ENCODE peak calls at places on chromosomes 5 and 9, in nine cellular contexts. X is GM06990, H is ovary, E is colonic mucosa, J is IMR-90, C is DND-41, Q is OCI-LY7, Y is epithelial cell of proximal tubule, N is tibial artery. F is an unnamed sample.

GRCh38 chr9:83469722-83470121 is 68.5 kb downstream of the FRMD3 start:
- DNase-seq in J (no peak), E (no peak), X (no peak), H (no peak), Q (no peak), C (no peak), N (no peak), Y (no peak), F (no peak)

GRCh38 chr9:5899292-5899691 is 8.6 kb downstream of the MLANA start:
- DNase-seq in X (no peak), C (no peak), Q (peak), H (no peak), N (no peak), J (no peak), E (no peak), Y (no peak), F (no peak)

GRCh38 chr5:72268753-72269410 is 51.2 kb downstream of the MRPS27 start:
- DNase-seq in C (peak), Y (no peak), H (no peak), Q (peak), E (peak), X (peak), N (peak), J (peak), F (peak)

GRCh38 chr5:148482697-148483462 is 99.1 kb downstream of the FBXO38 start:
- DNase-seq in H (peak), E (peak), Y (no peak), N (peak), Q (peak), J (peak), X (peak), C (peak), F (peak)

GRCh38 chr5:77846422-77847128 is 70.4 kb upstream of the TBCA start:
- DNase-seq in X (no peak), Y (no peak), H (no peak), J (no peak), E (no peak), C (no peak), Q (no peak), N (no peak), F (no peak)

GRCh38 chr5:89308606-89309040 is 425.6 kb upstream of the MEF2C start:
- DNase-seq in Y (no peak), E (no peak), Q (no peak), J (no peak), X (peak), H (no peak), N (no peak), C (no peak), F (peak)

GRCh38 chr9:110536802-110537201 is 42.7 kb downstream of the SVEP1 start:
- DNase-seq in H (no peak), X (no peak), Q (no peak), C (no peak), J (peak), E (no peak), Y (no peak), N (no peak), F (no peak)

GRCh38 chr9:14441976-14442651 is 128.2 kb upstream of the NFIB start:
- DNase-seq in X (no peak), Y (no peak), J (peak), E (no peak), H (no peak), Q (peak), N (no peak), C (no peak), F (peak)

GRCh38 chr5:76402880-76403712 is at the start of gene IQGAP2:
- DNase-seq in C (peak), J (peak), Y (no peak), H (peak), N (peak), E (peak), X (peak), Q (peak), F (peak)

GRCh38 chr5:179361204-179361603 is 15.9 kb upstream of the ADAMTS2 start:
- DNase-seq in J (no peak), N (no peak), E (no peak), Y (no peak), X (no peak), C (no peak), Q (no peak), H (no peak), F (no peak)

GRCh38 chr5:144549580-144549979 is 378.9 kb downstream of the KCTD16 start:
- DNase-seq in E (peak), C (no peak), N (peak), Q (no peak), J (peak), Y (peak), X (no peak), H (no peak), F (no peak)

GRCh38 chr9:92600075-92600741 is 64.4 kb upstream of the ECM2 start:
- DNase-seq in Y (no peak), Q (no peak), X (no peak), J (no peak), H (no peak), C (no peak), N (no peak), E (no peak), F (no peak)

GRCh38 chr5:32147236-32147635 is 26.9 kb downstream of the GOLPH3 start:
- DNase-seq in E (no peak), C (no peak), X (no peak), Q (no peak), H (no peak), Y (no peak), J (no peak), N (no peak), F (no peak)

GRCh38 chr9:135879237-135879601 is 28.1 kb downstream of the CAMSAP1 start:
- DNase-seq in Q (no peak), J (peak), X (no peak), C (no peak), E (no peak), N (no peak), Y (no peak), H (no peak), F (no peak)

GRCh38 chr5:72166070-72166979 is 59.0 kb downstream of the MAP1B start:
- DNase-seq in X (no peak), Y (no peak), H (peak), Q (no peak), E (no peak), J (peak), N (peak), C (no peak), F (no peak)

GRCh38 chr5:178786859-178787499 is 56.5 kb upstream of the ZNF354A start:
- DNase-seq in Q (no peak), X (no peak), Y (peak), H (no peak), J (peak), C (no peak), E (no peak), N (no peak), F (no peak)

GRCh38 chr9:1939926-1940368 is 75.2 kb upstream of the SMARCA2 start:
- DNase-seq in C (peak), E (peak), N (no peak), Q (peak), X (peak), H (no peak), Y (peak), J (peak), F (peak)

GRCh38 chr9:12415361-12415760 is 277.8 kb upstream of the TYRP1 start:
- DNase-seq in E (no peak), Y (no peak), Q (no peak), X (no peak), C (no peak), H (no peak), J (no peak), N (no peak), F (no peak)

GRCh38 chr5:164439799-164440198 is 934.4 kb downstream of the MAT2B start:
- DNase-seq in X (no peak), N (no peak), H (no peak), J (no peak), C (no peak), Q (no peak), E (no peak), Y (no peak), F (no peak)

GRCh38 chr5:33272288-33272687 is 168.5 kb upstream of the TARS1 start:
- DNase-seq in J (peak), C (no peak), N (no peak), E (no peak), Y (peak), Q (no peak), X (no peak), H (no peak), F (no peak)

GRCh38 chr9:131657890-131658752 is 81.8 kb downstream of the RAPGEF1 start:
- DNase-seq in N (peak), X (no peak), C (no peak), E (no peak), H (no peak), Q (peak), J (peak), Y (peak), F (no peak)

GRCh38 chr9:133558191-133559126 is 24.0 kb downstream of the ADAMTSL2 start:
- DNase-seq in X (peak), Q (peak), J (peak), N (no peak), E (no peak), H (no peak), C (no peak), Y (no peak), F (peak)

GRCh38 chr5:84251503-84251902 is 133.2 kb downstream of the EDIL3 start:
- DNase-seq in E (no peak), Y (no peak), N (no peak), C (no peak), J (no peak), X (no peak), H (no peak), Q (no peak), F (no peak)

GRCh38 chr9:121345070-121345469 is 25.0 kb downstream of the STOM start:
- DNase-seq in Y (no peak), N (no peak), H (no peak), X (no peak), Q (no peak), J (peak), E (no peak), C (no peak), F (no peak)

GRCh38 chr5:15790446-15791005 is 290.5 kb downstream of the FBXL7 start:
- DNase-seq in H (no peak), X (no peak), C (no peak), J (no peak), N (no peak), E (no peak), Y (no peak), Q (no peak), F (no peak)

GRCh38 chr9:121312169-121312568 is 44.2 kb downstream of the GSN start:
- DNase-seq in X (no peak), E (no peak), J (no peak), Q (no peak), H (no peak), C (no peak), N (no peak), Y (no peak), F (no peak)

GRCh38 chr5:54703091-54703490 is 185.5 kb downstream of the SNX18 start:
- DNase-seq in Y (peak), E (peak), C (no peak), H (peak), X (no peak), N (peak), J (peak), Q (no peak), F (no peak)

GRCh38 chr5:112419596-112420110 is 576 bp upstream of the EPB41L4A start:
- DNase-seq in E (peak), C (no peak), H (peak), Q (no peak), X (peak), J (no peak), Y (no peak), N (peak), F (peak)

GRCh38 chr5:2203774-2204173 is 321.0 kb upstream of the IRX4 start:
- DNase-seq in Y (no peak), X (no peak), N (no peak), Q (no peak), C (no peak), E (no peak), J (no peak), H (no peak), F (no peak)

GRCh38 chr5:124060413-124061095 is 548.6 kb downstream of the CSNK1G3 start:
- DNase-seq in Y (no peak), N (no peak), E (no peak), H (no peak), X (no peak), C (no peak), Q (no peak), J (no peak), F (no peak)

GRCh38 chr9:129866373-129867137 is 31.3 kb downstream of the USP20 start:
- DNase-seq in X (no peak), H (no peak), Y (no peak), J (no peak), Q (no peak), N (no peak), C (peak), E (no peak), F (no peak)

GRCh38 chr5:173733831-173734491 is 117.5 kb upstream of the BOD1 start:
- DNase-seq in Q (peak), E (no peak), J (no peak), C (no peak), Y (no peak), X (peak), H (no peak), N (no peak), F (peak)

GRCh38 chr5:7742241-7742656 is 108.7 kb downstream of the CFAP90 start:
- DNase-seq in H (no peak), C (no peak), J (no peak), Q (no peak), E (no peak), X (no peak), Y (no peak), N (no peak), F (no peak)

GRCh38 chr5:11046160-11046559 is 285.1 kb upstream of the DAP start:
- DNase-seq in X (no peak), J (peak), H (no peak), E (no peak), C (no peak), Q (no peak), N (no peak), Y (no peak), F (peak)

GRCh38 chr5:78405820-78406750 is 45.7 kb downstream of the SCAMP1 start:
- DNase-seq in J (peak), H (no peak), Y (peak), Q (no peak), C (no peak), X (peak), E (no peak), N (no peak), F (peak)

GRCh38 chr9:22097712-22098111 is 88.6 kb upstream of the CDKN2B start:
- DNase-seq in X (no peak), E (no peak), Y (peak), C (no peak), Q (no peak), J (peak), N (no peak), H (no peak), F (no peak)

GRCh38 chr5:171606414-171607024 is 179.1 kb upstream of the SMIM23 start:
- DNase-seq in H (no peak), C (no peak), J (peak), Q (peak), N (no peak), E (no peak), X (no peak), Y (no peak), F (peak)
- TF ChIP-seq CTCF in H (no peak), C (peak), J (peak), Q (peak), N (no peak), E (peak), X (peak), Y (peak), F (peak)

GRCh38 chr5:66142417-66142816 is 1.7 kb upstream of the SREK1 start:
- DNase-seq in E (no peak), Q (no peak), J (no peak), C (no peak), N (no peak), Y (no peak), H (no peak), X (no peak), F (no peak)

GRCh38 chr5:66145737-66146136 is 1.6 kb downstream of the SREK1 start:
- DNase-seq in Q (no peak), H (no peak), N (no peak), C (no peak), J (no peak), Y (no peak), X (no peak), E (no peak), F (no peak)

GRCh38 chr5:66144799-66145390 is 795 bp downstream of the SREK1 start:
- DNase-seq in Q (peak), N (no peak), E (no peak), X (no peak), C (no peak), Y (peak), J (no peak), H (no peak), F (no peak)

GRCh38 chr5:66144074-66144798 is at the start of gene SREK1:
- DNase-seq in C (peak), Y (peak), X (peak), J (peak), N (peak), Q (peak), H (peak), E (peak), F (peak)

GRCh38 chr5:66143473-66144073 is 527 bp upstream of the SREK1 start:
- DNase-seq in J (no peak), X (no peak), N (no peak), Y (no peak), Q (no peak), C (no peak), H (no peak), E (no peak), F (no peak)
- H3K4me3 ChIP-seq in J (peak), X (peak), N (peak), Y (peak), Q (peak), C (peak), H (peak), E (peak), F (peak)

GRCh38 chr5:103223031-103223955 is 35.3 kb upstream of the MACIR start:
- DNase-seq in Y (no peak), C (no peak), X (no peak), Q (no peak), E (no peak), H (no peak), J (no peak), N (no peak), F (no peak)
- TF ChIP-seq CTCF in Y (no peak), C (peak), X (no peak), Q (no peak), E (no peak), H (no peak), J (no peak), N (no peak), F (no peak)

GRCh38 chr9:734831-735511 is 106.5 kb upstream of the DMRT1 start:
- DNase-seq in C (no peak), Y (no peak), J (peak), H (peak), N (peak), E (no peak), X (no peak), Q (no peak), F (no peak)

GRCh38 chr9:742104-742503 is 99.4 kb upstream of the DMRT1 start:
- DNase-seq in Y (no peak), X (no peak), J (no peak), C (no peak), H (no peak), N (no peak), Q (no peak), E (no peak), F (no peak)

GRCh38 chr9:739362-739761 is 102.1 kb upstream of the DMRT1 start:
- DNase-seq in E (no peak), H (no peak), J (peak), Q (no peak), C (no peak), X (no peak), N (no peak), Y (no peak), F (no peak)

GRCh38 chr9:738209-738915 is 103.1 kb upstream of the DMRT1 start:
- DNase-seq in J (peak), C (no peak), Y (peak), Q (no peak), N (peak), E (no peak), X (no peak), H (no peak), F (no peak)

DNA sequence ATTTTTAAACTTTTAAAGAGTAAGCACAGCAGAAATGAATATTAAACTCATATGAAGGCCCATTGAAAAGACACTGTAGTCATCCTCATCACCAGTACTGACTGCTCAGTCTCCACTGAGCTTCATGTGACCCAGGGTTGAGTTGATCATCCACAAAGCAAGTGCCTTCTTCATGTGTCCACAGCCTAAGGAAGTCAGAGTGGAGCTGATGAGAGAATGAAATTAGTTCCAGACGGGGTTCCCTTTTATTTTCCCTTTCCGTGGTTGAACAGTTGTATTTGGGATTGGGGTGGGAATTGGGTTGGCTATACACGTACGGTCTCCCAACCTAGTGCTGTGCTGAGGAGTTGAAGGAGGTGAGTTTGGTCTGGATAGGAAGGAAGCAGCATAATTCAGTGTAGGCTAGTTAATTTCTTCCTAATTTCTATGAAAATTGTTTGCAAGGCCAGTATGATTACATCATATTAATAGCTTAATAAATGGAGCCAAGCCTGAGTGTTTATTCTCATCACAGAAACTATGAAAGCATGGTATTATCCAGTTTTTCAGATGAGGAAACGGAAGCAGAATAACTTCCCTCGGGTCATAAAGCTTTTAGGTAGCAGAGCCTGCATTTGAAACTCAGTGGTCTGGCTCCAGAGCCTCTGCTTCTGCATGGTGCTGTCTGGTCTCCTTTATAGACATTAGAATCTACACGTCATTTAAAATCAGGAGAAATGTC is 103.9 kb upstream of the DMRT1 start:
- DNase-seq in C (no peak), E (no peak), X (no peak), N (no peak), H (no peak), J (no peak), Y (no peak), Q (no peak), F (no peak)
- H3K4me3 ChIP-seq in C (no peak), E (no peak), X (no peak), N (no peak), H (no peak), J (no peak), Y (no peak), Q (no peak), F (no peak)